ENCODE peak calls at places on chromosomes 11 and 22, in seven cellular contexts. L is uterus; J is CD8-positive, alpha-beta memory T cell; T is brain microvascular endothelial cell; E is spleen; S is suprapubic skin; H is CD4-positive, CD25-positive, alpha-beta regulatory T cell. D is an unnamed sample.

GRCh38 chr11:120383518-120384155 is 47.4 kb downstream of the ARHGEF12 start:
- DNase-seq in T (no peak), H (no peak), L (no peak), S (no peak), J (no peak), E (no peak), D (no peak)

GRCh38 chr11:113474362-113475159 is 637 bp downstream of the DRD2 start:
- DNase-seq in T (peak; percentile 63), S (no peak), J (peak; percentile 18), H (peak; percentile 9), E (no peak), L (peak; percentile 71), D (peak; percentile 31)

GRCh38 chr11:22674470-22675426 is 8.3 kb downstream of the GAS2 start:
- DNase-seq in E (no peak), S (no peak), H (no peak), T (no peak), L (no peak), J (no peak), D (no peak)

GRCh38 chr11:113881856-113882255 is 6.5 kb upstream of the USP28 start:
- DNase-seq in J (no peak), T (no peak), L (no peak), E (no peak), H (no peak), S (no peak), D (no peak)

GRCh38 chr22:37588540-37589215 is 8.8 kb upstream of the LGALS2 start:
- DNase-seq in S (no peak), H (no peak), J (no peak), L (no peak), E (no peak), T (no peak), D (no peak)

GRCh38 chr11:67465190-67465522 is 3.9 kb downstream of the TMEM134 start:
- DNase-seq in H (no peak), E (no peak), S (no peak), T (no peak), J (no peak), L (no peak), D (no peak)

GRCh38 chr11:62791501-62792192 is at the start of gene TMEM223:
- DNase-seq in S (peak; percentile 90), T (peak; percentile 68), E (peak; percentile 98), H (peak; percentile 85), J (peak; percentile 88), L (peak; percentile 87), D (peak; percentile 64)

GRCh38 chr11:60981515-60981914 is 10.0 kb downstream of the CD6 start:
- DNase-seq in L (no peak), H (no peak), J (no peak), E (no peak), T (no peak), S (peak; percentile 52), D (no peak)

GRCh38 chr11:44567876-44568256 is 2.4 kb downstream of the CD82 start:
- DNase-seq in L (no peak), H (no peak), J (no peak), T (no peak), E (peak; percentile 10), S (no peak), D (no peak)

GRCh38 chr11:34825670-34826383 is 90.4 kb downstream of the APIP start:
- DNase-seq in J (no peak), T (no peak), E (no peak), L (no peak), S (no peak), H (no peak), D (no peak)

GRCh38 chr11:88035271-88035670 is 140.0 kb downstream of the RAB38 start:
- DNase-seq in L (no peak), S (no peak), T (no peak), E (no peak), H (no peak), J (no peak), D (no peak)

GRCh38 chr11:74004694-74005615 is 3.9 kb downstream of the UCP3 start:
- DNase-seq in J (peak; percentile 93), H (peak; percentile 76), T (no peak), S (no peak), E (peak; percentile 93), L (no peak), D (no peak)

GRCh38 chr11:36431429-36432092 is 78.5 kb downstream of the TRAF6 start:
- DNase-seq in L (peak; percentile 83), T (peak; percentile 98), S (no peak), E (no peak), J (no peak), H (no peak), D (no peak)

GRCh38 chr11:110056956-110057355 is 36.2 kb upstream of the ZC3H12C start:
- DNase-seq in T (no peak), H (no peak), L (no peak), J (no peak), S (no peak), E (no peak), D (no peak)

GRCh38 chr22:32411388-32411787 is 659 bp downstream of the RTCB start:
- DNase-seq in L (no peak), S (no peak), T (peak; percentile 14), J (no peak), E (no peak), H (no peak), D (no peak)

DNA sequence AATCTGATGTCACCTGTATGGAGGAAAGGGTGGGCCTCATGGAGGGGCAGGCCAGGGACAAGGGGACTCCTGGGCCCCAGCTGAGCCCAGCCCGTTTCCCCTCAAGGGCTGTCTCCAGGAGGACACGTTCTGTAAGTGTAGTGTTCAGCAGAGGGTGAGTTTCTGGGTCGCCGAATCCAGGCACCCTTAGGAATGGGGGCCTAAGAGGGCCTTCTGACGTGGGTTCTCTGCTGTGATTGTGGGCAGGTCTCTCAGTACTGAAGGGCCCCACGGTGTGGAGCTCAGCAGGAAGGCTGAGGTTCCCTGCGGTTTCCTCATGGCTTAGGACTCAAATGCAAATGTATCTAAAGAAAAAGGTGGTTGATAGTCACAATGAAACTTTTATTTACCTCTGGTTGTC is 6.5 kb downstream of the PTDSS2 start:
- DNase-seq in S (no peak), H (no peak), E (peak; percentile 61), L (no peak), J (peak; percentile 65), T (no peak), D (no peak)
- H3K27ac ChIP-seq in S (no peak overlapping the region), H (peak overlapping the region; percentile 24), E (peak overlapping the region; percentile 41), L (no peak overlapping the region), J (no peak overlapping the region), T (no peak overlapping the region), D (no peak overlapping the region)

GRCh38 chr11:78038697-78039313 is 15.7 kb upstream of the KCTD14 start:
- DNase-seq in H (no peak), T (no peak), S (no peak), E (no peak), L (no peak), J (no peak), D (no peak)
- H3K27ac ChIP-seq in H (no peak overlapping the region), T (no peak overlapping the region), S (no peak overlapping the region), E (no peak overlapping the region), L (no peak overlapping the region), J (no peak overlapping the region), D (no peak overlapping the region)

GRCh38 chr11:2416765-2417164 is 16.2 kb downstream of the TSSC4 start:
- DNase-seq in H (no peak), T (no peak), E (no peak), S (no peak), J (no peak), L (no peak), D (no peak)

GRCh38 chr11:2415601-2416380 is 15.2 kb downstream of the TSSC4 start:
- DNase-seq in J (no peak), T (no peak), S (no peak), H (no peak), E (no peak), L (no peak), D (no peak)

GRCh38 chr11:2414616-2415015 is 14.1 kb downstream of the TSSC4 start:
- DNase-seq in E (no peak), J (no peak), T (no peak), H (no peak), S (no peak), L (no peak), D (no peak)

GRCh38 chr11:2413735-2414579 is 13.4 kb downstream of the TSSC4 start:
- DNase-seq in H (no peak), T (no peak), J (no peak), S (no peak), L (no peak), E (no peak), D (peak; percentile 38)

DNA sequence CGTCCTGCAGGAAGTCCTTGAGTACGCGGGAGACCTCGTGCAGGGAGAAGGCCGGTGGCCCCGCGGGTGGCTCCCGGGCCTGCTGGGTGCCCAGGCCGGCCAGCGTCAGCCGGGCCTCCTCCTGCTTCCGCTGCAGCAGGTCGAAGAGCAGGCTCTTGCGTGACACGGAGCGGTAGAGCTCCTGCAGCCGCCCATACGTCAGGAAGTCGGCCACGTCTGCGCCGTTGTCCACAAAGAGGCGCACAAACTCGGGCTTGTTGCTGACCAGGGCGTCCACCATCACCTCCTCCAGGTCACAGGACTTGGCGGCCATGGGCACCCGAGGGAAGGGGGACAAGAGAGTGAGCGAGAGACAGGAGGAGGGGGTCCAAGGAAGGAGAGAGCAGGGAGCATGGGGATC is 14.6 kb downstream of the TSSC4 start:
- DNase-seq in H (no peak), T (no peak), J (no peak), E (no peak), L (no peak), S (no peak), D (no peak)
- H3K27ac ChIP-seq in H (no peak overlapping the region), T (no peak overlapping the region), J (no peak overlapping the region), E (no peak overlapping the region), L (no peak overlapping the region), S (no peak overlapping the region), D (no peak overlapping the region)

GRCh38 chr22:25483931-25484330 is 80.5 kb upstream of the GRK3 start:
- DNase-seq in E (no peak), J (no peak), T (no peak), H (no peak), S (no peak), L (no peak), D (no peak)

GRCh38 chr22:25482091-25482760 is 82.2 kb upstream of the GRK3 start:
- DNase-seq in H (no peak), E (no peak), S (no peak), J (no peak), L (no peak), T (no peak), D (no peak)

GRCh38 chr22:25484916-25485315 is 79.6 kb upstream of the GRK3 start:
- DNase-seq in H (no peak), S (no peak), L (no peak), E (no peak), T (no peak), J (no peak), D (no peak)

GRCh38 chr22:25484498-25484897 is 80.0 kb upstream of the GRK3 start:
- DNase-seq in S (no peak), L (no peak), H (no peak), E (no peak), J (no peak), T (no peak), D (no peak)

DNA sequence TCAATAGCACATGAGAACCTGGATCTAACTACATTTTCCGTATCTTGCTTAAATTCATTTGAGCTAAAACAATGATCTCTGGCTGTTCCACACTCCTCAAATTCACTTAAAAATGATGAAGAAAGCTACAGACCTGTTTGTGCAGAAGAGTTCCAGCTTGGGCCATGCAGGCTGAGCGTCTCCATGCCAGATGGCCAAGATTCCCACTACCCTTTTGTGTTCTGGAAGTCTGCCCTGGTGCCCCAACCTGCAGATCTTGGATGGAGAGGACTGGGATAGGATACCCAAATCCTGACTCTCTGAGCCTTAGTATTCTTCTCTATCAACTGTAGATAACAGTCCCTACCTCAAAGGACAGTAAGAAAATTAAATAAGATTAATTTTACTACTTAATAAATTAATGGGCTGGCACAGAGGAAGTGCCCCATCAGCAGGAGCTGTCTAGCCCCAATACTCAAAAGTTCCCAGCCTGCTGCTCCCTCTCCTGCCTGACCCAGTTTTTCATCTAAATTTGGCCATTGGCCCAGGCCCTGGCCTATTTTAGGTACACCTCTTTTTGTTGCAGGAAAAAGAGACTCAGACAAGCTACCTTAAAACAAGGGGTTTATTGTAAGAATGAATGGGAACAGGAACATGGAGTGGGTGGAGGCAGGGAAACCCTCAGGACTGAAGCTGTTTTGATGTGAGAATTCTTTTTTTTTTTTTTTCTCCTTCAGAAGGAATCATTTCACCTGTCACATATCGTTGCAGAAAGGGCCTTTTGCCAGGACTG is 81.4 kb upstream of the GRK3 start:
- DNase-seq in H (no peak), S (no peak), L (no peak), E (no peak), T (no peak), J (no peak), D (peak; percentile 23)
- H3K27ac ChIP-seq in H (no peak overlapping the region), S (no peak overlapping the region), L (no peak overlapping the region), E (no peak overlapping the region), T (no peak overlapping the region), J (no peak overlapping the region), D (no peak overlapping the region)

D was measured in gastrocnemius medialis.